ENCODE peak calls at places on chromosomes 7 and 10, in five cellular contexts. X is Panc1, Y is GM12878, R is upper lobe of left lung, O is HepG2. S is an unnamed sample.

GRCh38 chr7:99473315-99473596 is 566 bp downstream of the ZNF789 start:
- ATAC-seq in X (no peak), R (peak), O (peak), Y (peak), S (no peak)

GRCh38 chr7:12436896-12437535 is 33.4 kb upstream of the VWDE start:
- ATAC-seq in R (no peak), O (peak), X (peak), Y (peak), S (no peak)

GRCh38 chr10:8873310-8873709 is 818.8 kb downstream of the GATA3 start:
- ATAC-seq in Y (no peak), O (no peak), R (no peak), X (no peak), S (no peak)

GRCh38 chr10:103791858-103792257 is 63.5 kb downstream of the SH3PXD2A start:
- ATAC-seq in O (no peak), X (no peak), Y (no peak), R (no peak), S (no peak)

GRCh38 chr10:22410394-22410793 is 65.1 kb downstream of the SPAG6 start:
- ATAC-seq in R (no peak), X (no peak), O (no peak), Y (no peak), S (no peak)

GRCh38 chr7:106862317-106863183 is 2.5 kb upstream of the PIK3CG start:
- ATAC-seq in X (no peak), O (no peak), R (peak), Y (no peak), S (no peak)

GRCh38 chr7:80604436-80604835 is 34.0 kb upstream of the CD36 start:
- ATAC-seq in Y (no peak), X (no peak), R (no peak), O (no peak), S (no peak)

GRCh38 chr10:43461950-43462349 is 25.0 kb downstream of the ZNF487 start:
- ATAC-seq in O (peak), R (peak), X (peak), Y (peak), S (peak)

GRCh38 chr10:97939446-97939990 is 89.9 kb downstream of the GOLGA7B start:
- ATAC-seq in X (no peak), R (no peak), Y (no peak), O (no peak), S (no peak)

GRCh38 chr10:7233259-7233991 is 177.4 kb downstream of the SFMBT2 start:
- ATAC-seq in O (peak), X (no peak), Y (no peak), R (no peak), S (peak)

GRCh38 chr10:110498087-110498981 is 627 bp downstream of the DUSP5 start:
- ATAC-seq in Y (no peak), R (peak), X (peak), O (no peak), S (peak)

GRCh38 chr10:116271593-116272496 is 1.2 kb downstream of the GFRA1 start:
- ATAC-seq in R (peak), X (no peak), O (peak), Y (no peak), S (peak)

GRCh38 chr7:23514755-23515154 is 17.0 kb downstream of the TRA2A start:
- ATAC-seq in R (no peak), Y (peak), O (no peak), X (no peak), S (no peak)

GRCh38 chr7:69813637-69814240 is 215.5 kb downstream of the AUTS2 start:
- ATAC-seq in Y (peak), R (no peak), X (no peak), O (no peak), S (no peak)

GRCh38 chr7:150961510-150962284 is 16.4 kb downstream of the KCNH2 start:
- ATAC-seq in R (no peak), Y (no peak), X (no peak), O (no peak), S (no peak)

GRCh38 chr7:112336261-112336660 is 114.0 kb upstream of the IFRD1 start:
- ATAC-seq in X (no peak), Y (no peak), O (peak), R (no peak), S (no peak)

GRCh38 chr10:102231357-102232318 is 5.5 kb downstream of the ELOVL3 start:
- ATAC-seq in O (peak), X (peak), R (peak), Y (peak), S (peak)

GRCh38 chr10:12876266-12876665 is 125.2 kb downstream of the CCDC3 start:
- ATAC-seq in R (no peak), Y (no peak), O (no peak), X (no peak), S (no peak)

GRCh38 chr7:133633055-133633454 is 380.2 kb downstream of the EXOC4 start:
- ATAC-seq in Y (no peak), O (no peak), R (peak), X (no peak), S (no peak)

GRCh38 chr7:20504060-20504459 is 111.4 kb upstream of the ABCB5 start:
- ATAC-seq in O (no peak), Y (no peak), R (no peak), X (no peak), S (no peak)

GRCh38 chr7:117871778-117872538 is 1.3 kb downstream of the CTTNBP2 start:
- ATAC-seq in R (peak), O (peak), Y (no peak), X (peak), S (peak)

GRCh38 chr10:107914450-107915276 is 750.2 kb upstream of the SORCS1 start:
- ATAC-seq in X (no peak), Y (peak), R (peak), O (peak), S (no peak)

GRCh38 chr10:107915277-107915634 is 750.8 kb upstream of the SORCS1 start:
- ATAC-seq in X (no peak), R (no peak), Y (peak), O (peak), S (no peak)

GRCh38 chr10:107918171-107918570 is 753.7 kb upstream of the SORCS1 start:
- ATAC-seq in R (no peak), Y (no peak), X (no peak), O (no peak), S (no peak)

DNA sequence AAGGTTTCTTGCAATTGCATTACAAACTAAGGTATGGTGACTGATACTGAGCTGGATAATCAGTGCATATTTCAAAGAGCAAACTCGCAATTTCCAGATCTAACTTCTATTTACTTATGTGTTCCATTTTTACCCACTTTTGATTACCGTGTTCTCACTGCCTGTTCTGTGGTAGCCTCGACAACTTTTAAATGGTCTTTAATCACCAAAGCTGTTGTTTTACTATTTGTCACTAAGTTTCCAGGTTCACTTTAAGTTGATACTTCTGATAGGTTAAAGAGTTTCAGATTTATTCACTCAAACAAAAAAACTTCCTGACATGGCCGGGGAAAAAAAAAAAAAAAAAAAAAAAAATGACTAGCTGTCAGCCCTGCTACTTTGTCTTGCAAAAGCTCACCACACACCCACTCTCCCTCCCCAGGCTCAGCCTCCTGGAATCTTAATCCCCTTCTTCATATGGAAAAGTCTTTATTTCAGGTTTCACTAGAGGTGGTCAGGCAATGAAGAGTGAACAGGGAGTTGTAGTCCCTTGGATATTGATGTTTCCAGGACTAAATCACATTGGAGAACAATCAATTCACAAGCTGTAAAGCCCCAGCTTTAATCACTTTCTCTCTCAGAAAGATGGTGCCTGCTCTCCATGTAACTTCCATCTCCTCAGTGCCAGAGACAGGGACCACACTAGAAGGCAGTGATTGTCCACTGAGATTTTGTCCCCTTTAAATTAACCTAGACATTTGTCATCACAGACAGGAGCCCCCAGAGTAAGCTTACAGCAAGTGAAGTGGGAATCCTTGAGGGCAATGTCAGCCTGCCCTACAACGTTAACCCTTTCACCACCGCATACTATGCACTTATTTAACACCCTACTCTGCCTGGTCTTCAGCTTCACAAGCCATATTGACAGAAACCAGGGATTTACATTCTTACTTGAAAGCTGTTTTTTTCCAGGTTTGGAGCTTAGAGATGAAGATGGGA is 749.1 kb upstream of the SORCS1 start:
- ATAC-seq in Y (peak), O (no peak), R (no peak), X (no peak), S (no peak)
- H3K4me3 ChIP-seq in Y (no peak), O (no peak), R (no peak), X (no peak), S (peak)

DNA sequence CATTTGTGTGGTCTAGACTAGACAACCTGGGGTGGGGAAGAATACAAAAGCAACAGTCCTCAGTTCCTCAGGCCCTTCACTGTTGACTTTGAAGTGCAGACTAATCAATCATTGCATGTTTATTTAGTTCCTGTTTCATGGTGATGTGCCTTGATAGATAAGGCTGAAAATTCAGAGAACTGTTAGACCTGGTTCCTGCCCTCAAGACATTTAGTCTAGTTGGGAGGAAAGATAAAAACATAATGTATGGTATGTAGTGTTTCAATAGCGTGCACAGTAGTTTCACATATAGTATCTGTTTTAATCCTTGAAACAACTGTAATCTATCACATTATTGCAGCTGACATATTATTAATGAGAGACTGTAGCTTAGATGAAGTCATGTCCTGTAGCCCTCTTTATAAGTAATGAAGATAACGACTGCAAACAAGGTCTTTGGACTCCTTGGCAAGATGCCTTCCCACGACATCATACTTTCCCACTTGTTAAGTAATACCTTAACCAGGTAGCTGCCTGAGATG is 124.0 kb downstream of the CELF2 start:
- ATAC-seq in Y (no peak), O (no peak), R (no peak), X (no peak), S (no peak)
- TF ChIP-seq POLR2AphosphoS5 in Y (no peak), O (no peak), R (no peak), X (no peak), S (no peak)

DNA sequence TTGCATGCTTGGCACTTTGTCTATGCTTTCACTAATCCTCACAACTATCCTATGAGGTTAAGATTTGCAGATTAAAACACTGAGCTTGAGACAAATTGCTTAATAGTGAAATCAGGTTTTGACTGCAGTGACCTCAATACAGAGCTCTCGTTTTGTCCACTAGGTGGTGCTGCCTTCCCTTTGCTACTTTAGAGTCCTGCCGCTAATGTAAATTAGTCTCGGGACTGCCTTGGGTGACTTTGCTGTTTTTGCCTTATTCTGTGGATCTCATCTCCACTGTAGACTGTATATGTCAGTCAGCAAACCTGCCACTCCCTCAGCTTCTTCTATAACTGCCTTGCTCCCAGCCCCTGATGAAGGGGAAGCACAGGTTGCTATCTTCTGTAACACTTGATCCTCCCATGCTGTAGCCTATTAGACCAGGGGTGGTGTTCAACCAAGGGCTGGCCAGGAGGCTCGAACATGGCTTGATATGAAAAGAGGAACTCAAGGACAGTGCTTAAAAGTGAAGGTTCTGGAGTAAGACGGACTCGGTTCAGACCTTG is 26.0 kb downstream of the ASB4 start:
- ATAC-seq in R (peak), O (peak), X (peak), Y (peak), S (peak)
- H3K27ac ChIP-seq in R (no peak), O (no peak), X (no peak), Y (no peak), S (no peak)

DNA sequence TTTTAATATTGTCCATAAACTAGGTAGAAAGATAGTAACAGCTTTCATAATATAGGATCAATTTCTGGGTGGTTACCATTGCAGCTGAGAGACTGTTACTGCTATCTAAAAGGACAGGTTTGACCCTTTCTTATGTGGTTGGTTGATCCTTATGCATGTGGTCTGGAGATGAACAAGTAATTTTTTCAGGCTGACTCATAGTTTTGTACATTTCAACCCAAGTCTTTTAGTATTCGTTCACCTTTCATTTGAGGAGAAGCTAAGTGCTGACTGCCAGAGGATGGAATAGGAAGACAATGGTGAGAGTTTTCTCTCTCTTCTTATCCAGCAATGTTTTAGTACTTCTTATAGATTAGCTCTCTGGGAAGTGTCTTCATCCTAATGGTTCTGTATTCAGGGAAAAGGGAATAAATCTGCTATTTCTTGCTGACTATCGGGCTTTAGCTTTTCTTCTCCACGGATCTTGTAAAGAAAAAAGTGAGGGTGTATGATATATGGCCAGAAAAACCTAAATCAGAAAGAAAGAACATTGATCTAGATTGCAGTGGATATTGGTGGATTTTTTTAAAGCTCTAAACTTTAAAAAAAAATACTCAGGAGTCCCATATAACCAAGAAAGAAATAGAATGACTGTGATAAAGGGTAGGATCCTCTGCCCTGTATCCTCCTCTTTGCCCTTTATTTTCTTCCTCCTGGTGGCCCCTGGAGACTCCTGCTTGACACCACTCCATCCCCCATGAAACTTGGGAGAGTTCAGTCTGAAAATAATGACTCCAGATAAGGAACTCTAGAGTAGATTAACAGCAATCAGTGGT is 88.0 kb downstream of the CPED1 start:
- ATAC-seq in R (no peak), X (no peak), O (no peak), Y (peak), S (no peak)
- H3K4me3 ChIP-seq in R (no peak), X (no peak), O (no peak), Y (no peak), S (no peak)

GRCh38 chr7:88141025-88141424 is 78.8 kb downstream of the SRI start:
- ATAC-seq in O (no peak), Y (no peak), X (no peak), R (no peak), S (no peak)
- TF ChIP-seq POLR2AphosphoS5 in O (no peak), Y (no peak), X (no peak), R (no peak), S (no peak)

DNA sequence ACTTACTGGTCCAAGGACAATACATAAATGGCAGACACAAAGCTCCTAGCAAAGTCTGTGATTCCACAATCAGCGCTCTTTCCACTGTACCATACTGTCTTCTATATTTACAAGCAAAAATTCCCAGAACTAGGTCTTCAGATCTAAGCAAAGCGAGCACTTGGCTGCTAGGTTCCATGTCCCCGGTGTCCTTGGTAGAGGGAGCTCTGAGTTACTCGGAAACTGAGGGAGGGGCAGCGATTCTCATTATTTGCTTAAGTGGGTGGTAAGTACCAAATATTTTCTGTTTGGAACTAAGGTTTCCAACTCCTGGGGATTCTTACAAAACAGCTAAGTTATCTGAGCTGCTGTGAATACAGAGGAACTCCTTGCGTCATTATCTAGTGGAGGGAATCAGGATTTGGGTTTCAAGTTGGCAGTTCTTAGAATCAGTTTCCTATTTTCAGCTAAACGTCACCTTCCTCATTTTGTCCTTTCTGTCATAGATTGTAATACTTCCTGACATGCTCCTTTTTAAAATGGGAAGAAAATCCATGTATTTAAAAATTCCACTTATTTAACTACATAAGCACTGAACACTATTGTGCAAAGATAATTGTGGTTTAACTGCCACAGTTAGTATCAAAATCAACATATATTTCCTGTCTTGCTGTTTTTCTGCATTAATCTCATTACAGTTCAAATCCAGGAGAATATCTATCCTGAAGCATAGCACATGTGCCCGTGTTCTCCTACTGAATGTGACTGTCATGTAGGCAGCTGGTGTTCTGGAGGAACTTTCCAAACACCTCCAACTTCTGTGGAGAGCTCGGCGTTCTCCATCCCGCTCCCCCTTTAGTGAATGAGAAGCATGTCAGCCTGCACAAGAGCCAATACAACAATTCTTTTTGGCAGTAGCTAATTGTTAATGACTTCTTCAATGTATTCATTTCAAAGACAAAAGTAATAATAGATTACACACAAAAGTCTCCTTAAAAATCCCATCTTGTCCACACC is 76.6 kb upstream of the IKZF1 start:
- ATAC-seq in O (no peak), X (no peak), R (peak), Y (no peak), S (no peak)
- H3K27ac ChIP-seq in O (no peak), X (no peak), R (no peak), Y (no peak), S (no peak)

S was measured in gastroesophageal sphincter.